ENCODE peak calls at places on chromosomes 7 and 10, in four cellular contexts. I is GM12878, Y is K562, F is HepG2. H is an unnamed sample.

GRCh38 chr10:34861293-34862004 is 46.4 kb upstream of the PARD3 start:
- DNase-seq in I (no peak), Y (no peak), F (peak), H (peak)

GRCh38 chr10:129730993-129731325 is 233.1 kb downstream of the EBF3 start:
- DNase-seq in I (no peak), Y (no peak), F (no peak), H (no peak)

GRCh38 chr7:101690061-101690460 is 61.0 kb upstream of the MYL10 start:
- DNase-seq in I (no peak), Y (no peak), F (no peak), H (no peak)

GRCh38 chr10:13270877-13271551 is 28.9 kb downstream of the PHYH start:
- DNase-seq in I (no peak), Y (peak), F (no peak), H (no peak)

GRCh38 chr10:131021246-131021895 is 290.1 kb downstream of the TCERG1L start:
- DNase-seq in I (no peak), Y (no peak), F (no peak), H (no peak)

GRCh38 chr10:127151541-127151940 is 44.9 kb downstream of the INSYN2A start:
- DNase-seq in I (no peak), Y (no peak), F (no peak), H (peak)

GRCh38 chr10:36114913-36115312 is 472.8 kb upstream of the FZD8 start:
- DNase-seq in I (no peak), Y (no peak), F (no peak), H (peak)

GRCh38 chr7:53541467-53541866 is 506.0 kb downstream of the POM121L12 start:
- DNase-seq in I (no peak), Y (no peak), F (no peak), H (no peak)

GRCh38 chr10:45052700-45053099 is 52.0 kb downstream of the ZNF22 start:
- DNase-seq in I (no peak), Y (no peak), F (no peak), H (no peak)

GRCh38 chr10:121734517-121735137 is 136.4 kb upstream of the FGFR2 start:
- DNase-seq in I (no peak), Y (peak), F (peak), H (peak)

GRCh38 chr10:80437227-80437626 is 16.9 kb upstream of the TSPAN14 start:
- DNase-seq in I (no peak), Y (no peak), F (no peak), H (no peak)

GRCh38 chr7:92025260-92025659 is 84.6 kb downstream of the AKAP9 start:
- DNase-seq in I (no peak), Y (no peak), F (no peak), H (no peak)

GRCh38 chr10:3054183-3054815 is 13.0 kb upstream of the PFKP start:
- DNase-seq in I (no peak), Y (no peak), F (no peak), H (no peak)

GRCh38 chr7:56811081-56811480 is 321.2 kb downstream of the ZNF479 start:
- DNase-seq in I (no peak), Y (no peak), F (no peak), H (no peak)

GRCh38 chr7:4361774-4362173 is 320.3 kb upstream of the FOXK1 start:
- DNase-seq in I (no peak), Y (no peak), F (peak), H (peak)

GRCh38 chr7:83677180-83677866 is 28.4 kb upstream of the SEMA3E start:
- DNase-seq in I (no peak), Y (peak), F (no peak), H (peak)

GRCh38 chr7:94080551-94080950 is 76.4 kb upstream of the BET1 start:
- DNase-seq in I (no peak), Y (no peak), F (no peak), H (no peak)

GRCh38 chr10:77864151-77864851 is 62.3 kb downstream of the DLG5 start:
- DNase-seq in I (no peak), Y (no peak), F (no peak), H (no peak)

GRCh38 chr7:91233201-91233600 is 31.0 kb upstream of the FZD1 start:
- DNase-seq in I (no peak), Y (no peak), F (no peak), H (no peak)

GRCh38 chr10:76015245-76015644 is 583.8 kb downstream of the LRMDA start:
- DNase-seq in I (no peak), Y (no peak), F (no peak), H (no peak)

GRCh38 chr7:47266131-47266706 is 315.7 kb downstream of the TNS3 start:
- DNase-seq in I (peak), Y (peak), F (peak), H (peak)

GRCh38 chr10:86652361-86653202 is 1.8 kb upstream of the OPN4 start:
- DNase-seq in I (no peak), Y (no peak), F (no peak), H (no peak)

GRCh38 chr7:16267953-16268820 is 153.2 kb downstream of the CRPPA start:
- DNase-seq in I (no peak), Y (no peak), F (no peak), H (no peak)

GRCh38 chr7:16270844-16271243 is 150.5 kb downstream of the CRPPA start:
- DNase-seq in I (no peak), Y (no peak), F (no peak), H (no peak)

GRCh38 chr7:16266877-16267276 is 154.5 kb downstream of the CRPPA start:
- DNase-seq in I (no peak), Y (no peak), F (no peak), H (no peak)

GRCh38 chr7:16271355-16271754 is 150.0 kb downstream of the CRPPA start:
- DNase-seq in I (no peak), Y (no peak), F (no peak), H (no peak)

GRCh38 chr7:16268821-16269768 is 152.2 kb downstream of the CRPPA start:
- DNase-seq in I (no peak), Y (peak), F (no peak), H (no peak)
- TF ChIP-seq BHLHE40 in I (no peak), Y (peak), F (no peak), H (no peak)

DNA sequence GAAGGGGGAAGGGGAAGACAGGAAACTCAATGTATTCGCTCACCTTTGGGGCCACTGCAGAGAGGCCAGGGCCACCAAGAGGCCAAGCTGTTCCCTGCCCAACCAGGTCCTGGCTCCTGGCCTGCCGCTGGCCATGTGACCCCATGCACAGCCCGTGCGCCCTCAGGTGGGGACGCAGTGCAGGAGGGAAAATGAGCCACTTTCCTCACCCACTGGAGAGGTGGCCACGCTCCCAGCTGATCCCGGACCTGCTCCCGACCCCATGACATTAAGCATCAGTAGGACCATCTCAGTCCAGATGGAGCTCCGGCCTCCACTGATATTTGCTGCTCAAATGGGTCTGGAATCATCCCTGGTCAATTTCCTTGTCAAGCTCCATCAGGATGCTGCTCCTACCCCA is 40.2 kb downstream of the HSPA12A start:
- DNase-seq in I (no peak), Y (no peak), F (no peak), H (no peak)
- TF ChIP-seq CHD4 in I (no peak), Y (no peak), F (no peak), H (no peak)

GRCh38 chr7:140732436-140732835 is 35.9 kb downstream of the NDUFB2 start:
- DNase-seq in I (no peak), Y (no peak), F (no peak), H (no peak)
- TF ChIP-seq KDM1A in I (no peak), Y (no peak), F (no peak), H (no peak)

GRCh38 chr10:48973065-48973464 is 33.4 kb upstream of the LRRC18 start:
- DNase-seq in I (no peak), Y (no peak), F (no peak), H (no peak)
- TF ChIP-seq BHLHE40 in I (no peak), Y (no peak), F (no peak), H (no peak)

DNA sequence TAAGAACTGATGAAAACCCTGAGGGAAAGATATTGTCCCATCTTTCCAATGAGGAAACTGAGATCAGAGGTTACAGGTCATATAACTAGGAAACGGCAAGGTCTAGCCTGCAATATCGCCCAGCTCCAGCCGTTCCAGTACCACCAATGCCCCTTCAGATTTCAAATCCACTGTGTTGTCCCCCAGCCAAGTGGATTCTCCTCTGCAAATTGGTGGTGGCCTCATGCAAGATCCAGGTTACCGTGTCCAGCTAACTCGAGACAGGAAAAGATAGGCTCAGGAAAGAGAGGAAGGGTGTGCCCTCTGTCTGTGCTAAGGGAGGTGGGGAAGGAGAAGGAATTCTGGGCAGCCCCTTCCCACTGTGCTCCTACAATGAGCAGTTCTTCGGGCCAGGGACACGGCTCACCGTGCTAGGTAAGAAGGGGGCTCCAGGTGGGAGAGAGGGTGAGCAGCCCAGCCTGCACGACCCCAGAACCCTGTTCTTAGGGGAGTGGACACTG is 25.3 kb downstream of the PRSS2 start:
- DNase-seq in I (no peak), Y (no peak), F (no peak), H (no peak)
- TF ChIP-seq CHD4 in I (no peak), Y (no peak), F (no peak), H (no peak)

DNA sequence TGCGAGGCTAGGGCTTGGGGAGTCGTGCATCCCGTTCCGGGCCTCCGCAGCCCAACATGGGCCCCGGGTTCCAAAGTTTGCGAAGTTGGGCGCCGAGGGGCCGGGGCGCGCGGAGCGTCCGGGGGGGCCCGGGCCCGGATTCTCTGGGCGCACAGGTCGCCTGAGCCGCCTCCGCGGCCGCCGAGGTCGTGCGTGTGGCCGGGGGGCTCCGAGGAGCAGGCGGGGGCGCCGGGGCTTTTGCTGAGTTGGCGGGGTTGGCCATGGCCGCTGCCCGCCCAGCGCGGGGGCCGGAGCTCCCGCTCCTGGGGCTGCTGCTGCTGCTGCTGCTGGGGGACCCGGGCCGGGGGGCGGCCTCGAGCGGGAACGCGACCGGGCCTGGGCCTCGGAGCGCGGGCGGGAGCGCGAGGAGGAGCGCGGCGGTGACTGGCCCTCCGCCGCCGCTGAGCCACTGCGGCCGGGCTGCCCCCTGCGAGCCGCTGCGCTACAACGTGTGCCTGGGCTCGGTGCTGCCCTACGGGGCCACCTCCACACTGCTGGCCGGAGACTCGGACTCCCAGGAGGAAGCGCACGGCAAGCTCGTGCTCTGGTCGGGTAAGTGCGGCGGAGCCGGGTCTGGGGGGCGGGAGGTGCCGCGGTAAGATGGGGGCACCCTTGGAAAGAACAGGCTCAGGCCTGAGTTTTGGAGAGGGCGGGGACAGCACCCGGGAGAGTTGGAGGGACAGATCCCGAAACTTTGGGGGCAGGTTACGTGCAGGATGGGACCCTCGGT is 643 bp downstream of the SMO start:
- DNase-seq in I (no peak), Y (no peak), F (no peak), H (peak)
- TF ChIP-seq KDM1A in I (no peak), Y (no peak), F (no peak), H (no peak)

GRCh38 chr7:99036531-99037175 is 107.3 kb downstream of the SMURF1 start:
- DNase-seq in I (no peak), Y (peak), F (peak), H (peak)
- TF ChIP-seq BHLHE40 in I (no peak), Y (no peak), F (no peak), H (no peak)

GRCh38 chr7:98616381-98617050 is 569 bp upstream of the NPTX2 start:
- DNase-seq in I (no peak), Y (no peak), F (no peak), H (no peak)
- TF ChIP-seq CHD4 in I (no peak), Y (no peak), F (no peak), H (no peak)

DNA sequence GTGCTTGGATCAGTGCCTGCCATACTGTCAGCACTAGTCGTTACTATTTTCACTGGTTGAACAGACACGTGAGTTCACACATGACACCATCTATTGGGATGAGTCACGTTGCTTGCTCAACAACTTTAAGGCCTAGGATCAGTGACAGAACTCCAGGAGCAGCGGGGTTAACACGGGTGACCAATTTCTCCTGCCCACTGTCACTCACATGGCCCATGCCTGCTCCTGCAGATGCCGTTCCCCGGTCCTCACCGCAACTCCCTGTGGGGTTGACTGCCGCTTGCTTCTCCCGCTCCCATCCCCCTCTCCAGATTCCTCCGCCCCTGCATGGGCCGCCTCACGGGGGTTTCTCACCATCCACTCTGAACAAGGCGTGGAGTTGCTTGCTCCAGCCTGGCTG is 128.2 kb downstream of the TAX1BP1 start:
- DNase-seq in I (no peak), Y (no peak), F (no peak), H (no peak)
- TF ChIP-seq KDM1A in I (no peak), Y (no peak), F (no peak), H (no peak)

H was measured in A549.